ENCODE peak calls at places on chromosomes 6 and 20, in seven cellular contexts. G is epithelial cell of prostate, L is psoas muscle, O is NCI-H1694 treated with DMSO at 0.1 percent for 48 hours, S is occipital lobe, K is small intestine, A is DMS153. T is an unnamed sample.

GRCh38 chr6:52286798-52287432 is 2.4 kb upstream of the MCM3 start:
- DNase-seq in L (peak), O (peak), S (peak), G (no peak), A (peak), K (peak), T (peak)

GRCh38 chr20:24477831-24478547 is 8.6 kb downstream of the SYNDIG1 start:
- DNase-seq in L (no peak), A (no peak), O (no peak), S (no peak), K (no peak), G (no peak), T (no peak)

GRCh38 chr20:57990396-57990987 is 238.0 kb downstream of the ANKRD60 start:
- DNase-seq in O (no peak), G (no peak), L (no peak), S (no peak), A (no peak), K (no peak), T (no peak)

GRCh38 chr6:7674291-7674690 is 51.6 kb upstream of the BMP6 start:
- DNase-seq in S (no peak), K (no peak), L (no peak), G (no peak), O (no peak), A (no peak), T (peak)

GRCh38 chr20:43669332-43669731 is 2.4 kb downstream of the MYBL2 start:
- DNase-seq in A (no peak), L (no peak), K (peak), O (no peak), S (no peak), G (no peak), T (no peak)

GRCh38 chr6:36786055-36786675 is 53.1 kb downstream of the CPNE5 start:
- DNase-seq in S (no peak), A (no peak), O (no peak), K (no peak), L (no peak), G (no peak), T (no peak)

GRCh38 chr6:41470341-41471063 is 75.7 kb upstream of the FOXP4 start:
- DNase-seq in O (no peak), A (peak), K (no peak), G (no peak), S (no peak), L (peak), T (no peak)

GRCh38 chr6:110181131-110182027 is 1.2 kb downstream of the CDC40 start:
- DNase-seq in A (no peak), G (no peak), L (no peak), O (no peak), K (no peak), S (no peak), T (no peak)

GRCh38 chr20:40683221-40683893 is 5.7 kb downstream of the MAFB start:
- DNase-seq in K (peak), S (no peak), O (no peak), A (no peak), L (peak), G (no peak), T (no peak)

GRCh38 chr6:15096894-15097837 is 148.7 kb upstream of the JARID2 start:
- DNase-seq in O (no peak), L (no peak), S (no peak), A (no peak), G (no peak), K (no peak), T (no peak)

GRCh38 chr20:62692176-62692575 is 16.5 kb upstream of the NTSR1 start:
- DNase-seq in O (no peak), A (no peak), L (no peak), S (no peak), K (no peak), G (no peak), T (no peak)

GRCh38 chr6:169847773-169848380 is 96.5 kb downstream of the ERMARD start:
- DNase-seq in O (no peak), L (no peak), G (no peak), S (no peak), K (no peak), A (no peak), T (no peak)

GRCh38 chr20:34350095-34350494 is 13.0 kb upstream of the ITCH start:
- DNase-seq in A (no peak), G (no peak), O (no peak), K (peak), L (no peak), S (no peak), T (no peak)

T was measured in NCI-H510A treated with DMSO at 0.1 percent for 48 hours.